ENCODE peak calls at places on chromosomes 12 and 14, in four cellular contexts. K, E, W and Z are unnamed samples.

GRCh38 chr12:108856428-108857157 is 790 bp downstream of the SSH1 start:
- DNase-seq in K (peak), E (no peak), W (no peak), Z (peak)

GRCh38 chr12:28569698-28570411 is 379.6 kb downstream of the CCDC91 start:
- DNase-seq in K (no peak), E (no peak), W (no peak), Z (no peak)

GRCh38 chr14:99718811-99719192 is 34.7 kb downstream of the CYP46A1 start:
- DNase-seq in K (no peak), E (no peak), W (no peak), Z (peak)

GRCh38 chr14:91219505-91220389 is 24.8 kb downstream of the GPR68 start:
- DNase-seq in K (no peak), E (no peak), W (no peak), Z (no peak)

GRCh38 chr14:52033131-52033642 is 35.7 kb downstream of the NID2 start:
- DNase-seq in K (no peak), E (no peak), W (no peak), Z (no peak)

GRCh38 chr14:22460461-22461195 is 128.4 kb downstream of the DAD1 start:
- DNase-seq in K (no peak), E (no peak), W (no peak), Z (no peak)

GRCh38 chr12:53053223-53054111 is 3.6 kb downstream of the TNS2 start:
- DNase-seq in K (peak), E (no peak), W (peak), Z (peak)

GRCh38 chr14:64438181-64438839 is 27.0 kb upstream of the AKAP5 start:
- DNase-seq in K (no peak), E (no peak), W (no peak), Z (no peak)

GRCh38 chr14:102556098-102556677 is 36.3 kb upstream of the RCOR1 start:
- DNase-seq in K (no peak), E (no peak), W (no peak), Z (peak)

GRCh38 chr14:29078810-29079522 is 312.4 kb downstream of the FOXG1 start:
- DNase-seq in K (no peak), E (no peak), W (no peak), Z (no peak)

GRCh38 chr12:51533799-51534198 is 57.2 kb upstream of the SCN8A start:
- DNase-seq in K (no peak), E (no peak), W (no peak), Z (no peak)